ENCODE peak calls at places on chromosome 19, in six cellular contexts. Z is H9; X is GM04503; P is ovary; B is activated CD4-positive, alpha-beta T cell treated with anti-CD3 and anti-CD28 coated beads, Interleukin-2, amount 50 U/mL, for 24 hours; M is GDM1. A is an unnamed sample.
A peak's percentile ranks its signal among the peaks of the same experiment; 100 is the strongest.

GRCh38 chr19:35396240-35396885 is 25.5 kb downstream of the GPR42 start:
- DNase-seq in Z (no peak), X (no peak), P (no peak), B (no peak), M (no peak), A (no peak)

GRCh38 chr19:37718357-37718756 is 1.2 kb downstream of the ZNF607 start:
- DNase-seq in Z (no peak), X (no peak), P (no peak), B (no peak), M (no peak), A (no peak)

GRCh38 chr19:35848486-35848885 is 3.8 kb downstream of the NPHS1 start:
- DNase-seq in Z (no peak), X (no peak), P (no peak), B (no peak), M (no peak), A (no peak)

GRCh38 chr19:46648961-46649960 is 11.7 kb downstream of the DACT3 start:
- DNase-seq in Z (no peak), X (no peak), P (no peak), B (no peak), M (no peak), A (no peak)

GRCh38 chr19:33487901-33488817 is 33.4 kb downstream of the PEPD start:
- DNase-seq in Z (no peak), X (no peak), P (no peak), B (no peak), M (no peak), A (no peak)

GRCh38 chr19:55368701-55369563 is 1.3 kb downstream of the IL11 start:
- DNase-seq in Z (peak; percentile 53), X (no peak), P (no peak), B (no peak), M (no peak), A (peak; percentile 29)

GRCh38 chr19:42179501-42179817 is 38.0 kb downstream of the DEDD2 start:
- DNase-seq in Z (no peak), X (no peak), P (no peak), B (no peak), M (no peak), A (no peak)

GRCh38 chr19:28468701-28469459 is 744.1 kb downstream of the UQCRFS1 start:
- DNase-seq in Z (peak; percentile 73), X (no peak), P (no peak), B (no peak), M (no peak), A (peak; percentile 46)

GRCh38 chr19:41861846-41862245 is 1.8 kb downstream of the RPS19 start:
- DNase-seq in Z (no peak), X (no peak), P (no peak), B (no peak), M (no peak), A (no peak)

GRCh38 chr19:16025108-16026101 is 50.9 kb upstream of the TPM4 start:
- DNase-seq in Z (peak; percentile 82), X (peak; percentile 32), P (no peak), B (no peak), M (no peak), A (peak; percentile 36)

GRCh38 chr19:18520848-18521691 is 800 bp downstream of the ELL start:
- DNase-seq in Z (peak; percentile 50), X (no peak), P (peak; percentile 50), B (no peak), M (no peak), A (no peak)

GRCh38 chr19:2634960-2635359 is 67.5 kb downstream of the GNG7 start:
- DNase-seq in Z (no peak), X (no peak), P (no peak), B (no peak), M (no peak), A (no peak)

GRCh38 chr19:48836089-48837017 is at the start of gene HSD17B14:
- DNase-seq in Z (peak; percentile 95), X (no peak), P (peak; percentile 73), B (no peak), M (no peak), A (no peak)

GRCh38 chr19:13914777-13915176 is 8.8 kb downstream of the CC2D1A start:
- DNase-seq in Z (no peak), X (no peak), P (no peak), B (no peak), M (no peak), A (no peak)

GRCh38 chr19:32598022-32598421 is 17.0 kb downstream of the PDCD5 start:
- DNase-seq in Z (no peak), X (no peak), P (no peak), B (no peak), M (no peak), A (no peak)

GRCh38 chr19:28737021-28737525 is 475.9 kb downstream of the UQCRFS1 start:
- DNase-seq in Z (no peak), X (peak; percentile 9), P (no peak), B (no peak), M (no peak), A (peak; percentile 53)

GRCh38 chr19:6103894-6104293 is 6.4 kb downstream of the RFX2 start:
- DNase-seq in Z (no peak), X (no peak), P (no peak), B (no peak), M (no peak), A (no peak)

GRCh38 chr19:40668991-40669614 is 21.3 kb downstream of the NUMBL start:
- DNase-seq in Z (no peak), X (no peak), P (no peak), B (no peak), M (no peak), A (no peak)

GRCh38 chr19:32422435-32422834 is 16.9 kb downstream of the DPY19L3 start:
- DNase-seq in Z (no peak), X (no peak), P (no peak), B (no peak), M (no peak), A (no peak)

GRCh38 chr19:54169149-54169731 is 3.7 kb downstream of the TMC4 start:
- DNase-seq in Z (no peak), X (no peak), P (no peak), B (no peak), M (no peak), A (no peak)

GRCh38 chr19:12720296-12720695 is 3.4 kb downstream of the TNPO2 start:
- DNase-seq in Z (no peak), X (no peak), P (no peak), B (no peak), M (no peak), A (no peak)

GRCh38 chr19:1045247-1045603 is 5.3 kb downstream of the ABCA7 start:
- DNase-seq in Z (peak; percentile 97), X (no peak), P (no peak), B (peak; percentile 28), M (peak; percentile 17), A (no peak)

GRCh38 chr19:38057954-38058690 is 151.1 kb downstream of the SIPA1L3 start:
- DNase-seq in Z (no peak), X (no peak), P (no peak), B (no peak), M (no peak), A (peak; percentile 12)

GRCh38 chr19:33725567-33725966 is 71.1 kb upstream of the KCTD15 start:
- DNase-seq in Z (no peak), X (no peak), P (no peak), B (no peak), M (no peak), A (no peak)

GRCh38 chr19:33468361-33469170 is 53.0 kb downstream of the PEPD start:
- DNase-seq in Z (peak; percentile 14), X (no peak), P (no peak), B (no peak), M (no peak), A (no peak)

GRCh38 chr19:35168261-35168660 is 13.7 kb downstream of the FXYD5 start:
- DNase-seq in Z (peak; percentile 19), X (no peak), P (no peak), B (no peak), M (no peak), A (no peak)

GRCh38 chr19:19305696-19306095 is 14.6 kb downstream of the SUGP1 start:
- DNase-seq in Z (no peak), X (no peak), P (no peak), B (no peak), M (no peak), A (no peak)

GRCh38 chr19:1407662-1408299 is 395 bp downstream of the DAZAP1 start:
- DNase-seq in Z (no peak), X (no peak), P (peak; percentile 53), B (no peak), M (no peak), A (no peak)

GRCh38 chr19:10919352-10920287 is 8.8 kb downstream of the YIPF2 start:
- DNase-seq in Z (peak; percentile 21), X (no peak), P (no peak), B (no peak), M (no peak), A (no peak)

GRCh38 chr19:42370667-42371066 is 19.4 kb downstream of the CNFN start:
- DNase-seq in Z (no peak), X (no peak), P (no peak), B (no peak), M (no peak), A (no peak)

GRCh38 chr19:48991823-48992570 is 1.1 kb downstream of the GYS1 start:
- DNase-seq in Z (peak; percentile 51), X (no peak), P (peak; percentile 52), B (no peak), M (no peak), A (peak; percentile 53)